ENCODE peak calls at places on chromosomes 2 and 18, in ten cellular contexts. A is amniotic stem cell, R is AG10803, C is fibroblast of pulmonary artery, P is T-helper 1 cell, Y is aorta, V is ureter, O is right atrium auricular region, B is NCI-H510A treated with DMSO at 0.1 percent for 48 hours, X is brain microvascular endothelial cell. S is an unnamed sample.
A peak's percentile ranks its signal among the peaks of the same experiment; 100 is the strongest.

GRCh38 chr18:32831781-32832180 is 59.0 kb upstream of the KLHL14 start:
- DNase-seq in A (no peak), R (no peak), C (no peak), P (no peak), Y (no peak), V (no peak), O (no peak), B (no peak), X (no peak), S (no peak)

GRCh38 chr2:21676676-21677075 is 552.9 kb downstream of the TDRD15 start:
- DNase-seq in A (no peak), R (no peak), C (no peak), P (no peak), Y (no peak), V (no peak), O (no peak), B (no peak), X (no peak), S (no peak)

GRCh38 chr2:45214550-45214949 is 205.3 kb upstream of the SIX2 start:
- DNase-seq in A (no peak), R (no peak), C (no peak), P (no peak), Y (no peak), V (no peak), O (no peak), B (no peak), X (no peak), S (no peak)

GRCh38 chr2:33058716-33059451 is 112.1 kb downstream of the LTBP1 start:
- DNase-seq in A (no peak), R (no peak), C (no peak), P (no peak), Y (no peak), V (no peak), O (no peak), B (no peak), X (no peak), S (no peak)

GRCh38 chr2:239824051-239824694 is 201.0 kb downstream of the NDUFA10 start:
- DNase-seq in A (no peak), R (no peak), C (no peak), P (peak; percentile 15), Y (peak; percentile 51), V (peak; percentile 41), O (peak; percentile 48), B (no peak), X (no peak), S (no peak)

GRCh38 chr18:56248613-56249235 is 389.7 kb downstream of the TXNL1 start:
- DNase-seq in A (no peak), R (no peak), C (no peak), P (no peak), Y (no peak), V (no peak), O (no peak), B (no peak), X (no peak), S (no peak)

GRCh38 chr2:237735762-237736161 is 62.8 kb upstream of the RBM44 start:
- DNase-seq in A (no peak), R (no peak), C (no peak), P (no peak), Y (no peak), V (no peak), O (no peak), B (no peak), X (no peak), S (no peak)

GRCh38 chr18:57666818-57667497 is 45.3 kb upstream of the NARS1 start:
- DNase-seq in A (no peak), R (peak; percentile 92), C (peak; percentile 71), P (no peak), Y (no peak), V (no peak), O (peak; percentile 46), B (no peak), X (peak; percentile 15), S (no peak)

GRCh38 chr2:57434952-57435351 is 611.7 kb upstream of the VRK2 start:
- DNase-seq in A (no peak), R (no peak), C (no peak), P (no peak), Y (no peak), V (no peak), O (no peak), B (no peak), X (no peak), S (no peak)

GRCh38 chr2:161952722-161953322 is 121.2 kb downstream of the DPP4 start:
- DNase-seq in A (no peak), R (no peak), C (no peak), P (peak; percentile 96), Y (no peak), V (no peak), O (no peak), B (no peak), X (no peak), S (no peak)

GRCh38 chr2:26913599-26914285 is 56.7 kb upstream of the MAPRE3 start:
- DNase-seq in A (no peak), R (peak; percentile 52), C (peak; percentile 21), P (no peak), Y (no peak), V (peak; percentile 34), O (no peak), B (no peak), X (peak; percentile 5), S (no peak)

S was measured in glomerular endothelial cell.